ENCODE peak calls at places on chromosomes 1 and 21, in five cellular contexts. X is GM12865, U is HTR-8/SVneo, B is fibroblast of lung, I is left ventricle myocardium inferior. Q is an unnamed sample.

GRCh38 chr1:236451796-236452373 is 57.8 kb downstream of the EDARADD start:
- DNase-seq in X (peak; percentile 45), U (peak; percentile 37), B (no peak), I (no peak), Q (no peak)

GRCh38 chr1:225881081-225882007 is 836 bp downstream of the TMEM63A start:
- DNase-seq in U (peak; percentile 77), X (peak; percentile 74), B (peak; percentile 44), I (peak; percentile 61), Q (peak; percentile 36)

GRCh38 chr1:241827308-241827707 is 20.7 kb upstream of the EXO1 start:
- DNase-seq in X (no peak), I (no peak), U (no peak), B (no peak), Q (no peak)

GRCh38 chr1:220928725-220929297 is 49.6 kb downstream of the HLX start:
- DNase-seq in I (no peak), X (no peak), U (no peak), B (no peak), Q (no peak)

GRCh38 chr21:38740131-38740530 is 65.6 kb upstream of the ETS2 start:
- DNase-seq in B (no peak), I (no peak), X (no peak), U (no peak), Q (no peak)

GRCh38 chr21:36694593-36695282 is 4.2 kb upstream of the SIM2 start:
- DNase-seq in B (no peak), U (no peak), X (no peak), I (no peak), Q (no peak)

GRCh38 chr1:3461934-3462275 is 7.4 kb downstream of the ARHGEF16 start:
- DNase-seq in I (peak; percentile 11), B (no peak), U (no peak), X (no peak), Q (no peak)

GRCh38 chr21:42298657-42299056 is 16.6 kb downstream of the TFF3 start:
- DNase-seq in I (no peak), B (no peak), X (no peak), U (no peak), Q (no peak)

GRCh38 chr1:109091196-109092193 is 931 bp downstream of the TMEM167B start:
- DNase-seq in B (peak; percentile 15), X (peak; percentile 53), U (no peak), I (no peak), Q (no peak)

Q was measured in pulmonary artery endothelial cell.